ENCODE peak calls at places on chromosomes 5 and 9, in seven cellular contexts. One of them, this sample, is unnamed.

GRCh38 chr5:9850456-9850855 is 220.3 kb upstream of the TAS2R1 start:
- DNase-seq in AG09319: no peak
- DNase-seq in choroid plexus epithelial cell: no peak
- DNase-seq in cardiac muscle cell: no peak
- DNase-seq in RPMI7951: no peak
- DNase-seq in heart left ventricle: no peak
- DNase-seq in RWPE1: no peak
- DNase-seq in this sample: no peak

GRCh38 chr9:91164724-91165520 is 196.8 kb downstream of the AUH start:
- DNase-seq in heart left ventricle: peak
- DNase-seq in RWPE1: peak
- DNase-seq in choroid plexus epithelial cell: peak
- DNase-seq in AG09319: peak
- DNase-seq in RPMI7951: peak
- DNase-seq in cardiac muscle cell: no peak
- DNase-seq in this sample: peak

GRCh38 chr5:548256-548655 is 24.0 kb upstream of the SLC9A3 start:
- DNase-seq in heart left ventricle: peak
- DNase-seq in choroid plexus epithelial cell: no peak
- DNase-seq in AG09319: no peak
- DNase-seq in RPMI7951: no peak
- DNase-seq in RWPE1: no peak
- DNase-seq in cardiac muscle cell: no peak
- DNase-seq in this sample: peak

GRCh38 chr9:90836396-90837080 is 34.9 kb downstream of the SYK start:
- DNase-seq in AG09319: no peak
- DNase-seq in choroid plexus epithelial cell: peak
- DNase-seq in RWPE1: no peak
- DNase-seq in cardiac muscle cell: no peak
- DNase-seq in RPMI7951: no peak
- DNase-seq in heart left ventricle: no peak
- DNase-seq in this sample: no peak

GRCh38 chr9:98584059-98584458 is 124.7 kb downstream of the GABBR2 start:
- DNase-seq in RPMI7951: no peak
- DNase-seq in cardiac muscle cell: no peak
- DNase-seq in AG09319: no peak
- DNase-seq in RWPE1: no peak
- DNase-seq in choroid plexus epithelial cell: no peak
- DNase-seq in heart left ventricle: no peak
- DNase-seq in this sample: no peak

GRCh38 chr5:73415617-73416016 is 33.0 kb downstream of the FOXD1 start:
- DNase-seq in RWPE1: no peak
- DNase-seq in cardiac muscle cell: no peak
- DNase-seq in choroid plexus epithelial cell: no peak
- DNase-seq in heart left ventricle: no peak
- DNase-seq in RPMI7951: no peak
- DNase-seq in AG09319: no peak
- DNase-seq in this sample: no peak

GRCh38 chr5:159010611-159011497 is 88.9 kb downstream of the EBF1 start:
- DNase-seq in RPMI7951: no peak
- DNase-seq in AG09319: no peak
- DNase-seq in heart left ventricle: peak
- DNase-seq in RWPE1: no peak
- DNase-seq in choroid plexus epithelial cell: peak
- DNase-seq in cardiac muscle cell: no peak
- DNase-seq in this sample: no peak

GRCh38 chr9:98455957-98456621 is 200.6 kb upstream of the TBC1D2 start:
- DNase-seq in heart left ventricle: no peak
- DNase-seq in cardiac muscle cell: peak
- DNase-seq in choroid plexus epithelial cell: peak
- DNase-seq in RWPE1: peak
- DNase-seq in RPMI7951: peak
- DNase-seq in AG09319: no peak
- DNase-seq in this sample: no peak

GRCh38 chr9:93288341-93288740 is 104.4 kb downstream of the WNK2 start:
- DNase-seq in cardiac muscle cell: no peak
- DNase-seq in RPMI7951: no peak
- DNase-seq in AG09319: no peak
- DNase-seq in heart left ventricle: no peak
- DNase-seq in choroid plexus epithelial cell: no peak
- DNase-seq in RWPE1: no peak
- DNase-seq in this sample: no peak

GRCh38 chr9:135905380-135906282 is 1.7 kb downstream of the CAMSAP1 start:
- DNase-seq in choroid plexus epithelial cell: no peak
- DNase-seq in heart left ventricle: no peak
- DNase-seq in RPMI7951: peak
- DNase-seq in RWPE1: peak
- DNase-seq in cardiac muscle cell: no peak
- DNase-seq in AG09319: no peak
- DNase-seq in this sample: peak

GRCh38 chr9:76912631-76913275 is 6.8 kb upstream of the PRUNE2 start:
- DNase-seq in RPMI7951: peak
- DNase-seq in RWPE1: peak
- DNase-seq in heart left ventricle: no peak
- DNase-seq in cardiac muscle cell: no peak
- DNase-seq in choroid plexus epithelial cell: peak
- DNase-seq in AG09319: no peak
- DNase-seq in this sample: no peak

GRCh38 chr9:105842023-105842644 is 147.8 kb downstream of the TMEM38B start:
- DNase-seq in RWPE1: peak
- DNase-seq in choroid plexus epithelial cell: peak
- DNase-seq in AG09319: peak
- DNase-seq in heart left ventricle: no peak
- DNase-seq in RPMI7951: peak
- DNase-seq in cardiac muscle cell: peak
- DNase-seq in this sample: peak

GRCh38 chr9:121463026-121463827 is 36.4 kb downstream of the GGTA1 start:
- DNase-seq in cardiac muscle cell: peak
- DNase-seq in heart left ventricle: peak
- DNase-seq in RWPE1: no peak
- DNase-seq in choroid plexus epithelial cell: peak
- DNase-seq in AG09319: no peak
- DNase-seq in RPMI7951: peak
- DNase-seq in this sample: peak

GRCh38 chr9:121282309-121283071 is 14.5 kb downstream of the GSN start:
- DNase-seq in RWPE1: peak
- DNase-seq in heart left ventricle: peak
- DNase-seq in choroid plexus epithelial cell: no peak
- DNase-seq in RPMI7951: peak
- DNase-seq in AG09319: no peak
- DNase-seq in cardiac muscle cell: no peak
- DNase-seq in this sample: no peak

GRCh38 chr9:93041108-93041802 is 17.2 kb upstream of the SUSD3 start:
- DNase-seq in RWPE1: peak
- DNase-seq in AG09319: no peak
- DNase-seq in RPMI7951: no peak
- DNase-seq in cardiac muscle cell: no peak
- DNase-seq in heart left ventricle: no peak
- DNase-seq in choroid plexus epithelial cell: peak
- DNase-seq in this sample: no peak

GRCh38 chr5:79186021-79186420 is 49.9 kb upstream of the JMY start:
- DNase-seq in RPMI7951: no peak
- DNase-seq in AG09319: no peak
- DNase-seq in heart left ventricle: no peak
- DNase-seq in cardiac muscle cell: no peak
- DNase-seq in RWPE1: no peak
- DNase-seq in choroid plexus epithelial cell: no peak
- DNase-seq in this sample: no peak

GRCh38 chr9:113520109-113520642 is 56.6 kb downstream of the RGS3 start:
- DNase-seq in cardiac muscle cell: no peak
- DNase-seq in RWPE1: peak
- DNase-seq in RPMI7951: peak
- DNase-seq in heart left ventricle: no peak
- DNase-seq in AG09319: no peak
- DNase-seq in choroid plexus epithelial cell: no peak
- DNase-seq in this sample: no peak

GRCh38 chr5:6225121-6225607 is 153.2 kb downstream of the MED10 start:
- DNase-seq in cardiac muscle cell: no peak
- DNase-seq in heart left ventricle: no peak
- DNase-seq in AG09319: no peak
- DNase-seq in choroid plexus epithelial cell: no peak
- DNase-seq in RPMI7951: no peak
- DNase-seq in RWPE1: no peak
- DNase-seq in this sample: no peak

GRCh38 chr5:30808996-30809395 is 384.5 kb upstream of the CDH6 start:
- DNase-seq in choroid plexus epithelial cell: peak
- DNase-seq in RPMI7951: no peak
- DNase-seq in cardiac muscle cell: peak
- DNase-seq in AG09319: no peak
- DNase-seq in RWPE1: no peak
- DNase-seq in heart left ventricle: no peak
- DNase-seq in this sample: no peak

GRCh38 chr5:468401-468800 is 25.4 kb downstream of the EXOC3 start:
- DNase-seq in heart left ventricle: peak
- DNase-seq in cardiac muscle cell: no peak
- DNase-seq in AG09319: no peak
- DNase-seq in RWPE1: no peak
- DNase-seq in RPMI7951: no peak
- DNase-seq in choroid plexus epithelial cell: no peak
- DNase-seq in this sample: no peak

GRCh38 chr9:103319979-103320378 is 324.8 kb downstream of the CYLC2 start:
- DNase-seq in AG09319: no peak
- DNase-seq in choroid plexus epithelial cell: peak
- DNase-seq in RWPE1: peak
- DNase-seq in RPMI7951: no peak
- DNase-seq in cardiac muscle cell: no peak
- DNase-seq in heart left ventricle: no peak
- DNase-seq in this sample: no peak

GRCh38 chr9:75054373-75055001 is 26.4 kb upstream of the CARNMT1 start:
- DNase-seq in choroid plexus epithelial cell: peak
- DNase-seq in heart left ventricle: no peak
- DNase-seq in RWPE1: no peak
- DNase-seq in cardiac muscle cell: no peak
- DNase-seq in RPMI7951: no peak
- DNase-seq in AG09319: no peak
- DNase-seq in this sample: no peak

This sample was measured in myocyte.